ENCODE peak calls at places on chromosomes 13 and 19, in five cellular contexts. R is osteoblast, S is pancreas, Z is right lobe of liver, Y is H1. A is an unnamed sample.

GRCh38 chr13:64471916-64472315 is 2758.2 kb downstream of the PCDH9 start:
- DNase-seq in Y (no peak), R (no peak), Z (no peak), S (no peak), A (peak)

GRCh38 chr13:48542581-48543341 is 9.9 kb upstream of the RCBTB2 start:
- DNase-seq in Z (peak), R (no peak), Y (peak), S (peak), A (no peak)

GRCh38 chr19:54481326-54481930 is 8.3 kb upstream of the CDC42EP5 start:
- DNase-seq in Z (no peak), Y (peak), S (peak), R (peak), A (no peak)

GRCh38 chr19:42105358-42105757 is 26.9 kb downstream of the POU2F2 start:
- DNase-seq in Y (no peak), R (no peak), S (no peak), Z (no peak), A (no peak)

GRCh38 chr19:19613456-19613855 is 5.0 kb downstream of the PBX4 start:
- DNase-seq in S (no peak), R (peak), Z (no peak), Y (no peak), A (no peak)

GRCh38 chr13:29471551-29471950 is 123.9 kb downstream of the SLC7A1 start:
- DNase-seq in Y (no peak), Z (no peak), S (no peak), R (no peak), A (no peak)

GRCh38 chr13:47080616-47081015 is 183.8 kb upstream of the HTR2A start:
- DNase-seq in Y (no peak), R (no peak), Z (no peak), S (no peak), A (no peak)

GRCh38 chr19:29674374-29675119 is 9.3 kb downstream of the PLEKHF1 start:
- DNase-seq in S (no peak), Y (no peak), Z (no peak), R (peak), A (no peak)

GRCh38 chr13:40077396-40078027 is 422.1 kb downstream of the COG6 start:
- DNase-seq in Y (no peak), R (no peak), Z (no peak), S (no peak), A (no peak)

GRCh38 chr13:31023126-31023525 is 90.7 kb downstream of the TEX26 start:
- DNase-seq in Y (no peak), S (no peak), Z (no peak), R (peak), A (no peak)

GRCh38 chr13:46057251-46058015 is 4.9 kb upstream of the ZC3H13 start:
- DNase-seq in Z (no peak), R (peak), S (no peak), Y (no peak), A (no peak)

GRCh38 chr13:59790626-59791025 is 373.1 kb downstream of the DIAPH3 start:
- DNase-seq in R (peak), Z (no peak), Y (no peak), S (no peak), A (no peak)

GRCh38 chr19:9140159-9140874 is at the start of gene ZNF317:
- DNase-seq in S (peak), Y (peak), Z (peak), R (peak), A (peak)

GRCh38 chr19:19662866-19663291 is 597 bp downstream of the ATP13A1 start:
- DNase-seq in Z (no peak), S (no peak), Y (no peak), R (peak), A (no peak)

GRCh38 chr13:78020861-78021260 is 102.2 kb upstream of the EDNRB start:
- DNase-seq in Y (no peak), S (no peak), R (no peak), Z (peak), A (no peak)

GRCh38 chr13:102508411-102508810 is 88.4 kb upstream of the TPP2 start:
- DNase-seq in Y (no peak), Z (no peak), R (no peak), S (no peak), A (no peak)

GRCh38 chr19:13366529-13367143 is 139.6 kb downstream of the CACNA1A start:
- DNase-seq in S (no peak), R (peak), Z (no peak), Y (peak), A (no peak)

GRCh38 chr19:6116749-6117430 is 6.6 kb upstream of the RFX2 start:
- DNase-seq in S (no peak), Z (no peak), R (no peak), Y (no peak), A (no peak)

GRCh38 chr13:33497146-33497845 is 211.7 kb upstream of the STARD13 start:
- DNase-seq in Z (no peak), S (no peak), Y (no peak), R (peak), A (no peak)

GRCh38 chr13:44710576-44710975 is 134.4 kb upstream of the TSC22D1 start:
- DNase-seq in R (peak), Z (no peak), S (no peak), Y (no peak), A (no peak)

GRCh38 chr19:37370880-37371661 is at the start of gene ZNF527:
- DNase-seq in S (peak), Y (peak), R (peak), Z (peak), A (peak)

GRCh38 chr13:89708013-89708412 is 1639.5 kb upstream of the MIR17HG start:
- DNase-seq in Y (no peak), Z (no peak), S (no peak), R (no peak), A (no peak)

GRCh38 chr13:30623392-30623791 is 5.7 kb downstream of the USPL1 start:
- DNase-seq in S (no peak), Z (no peak), R (no peak), Y (no peak), A (no peak)

GRCh38 chr19:36577271-36577996 is 4.3 kb upstream of the ZNF529 start:
- DNase-seq in Y (no peak), Z (no peak), R (no peak), S (no peak), A (no peak)

GRCh38 chr19:38577826-38578225 is 39.9 kb downstream of the MAP4K1 start:
- DNase-seq in Y (no peak), S (no peak), R (no peak), Z (no peak), A (no peak)

GRCh38 chr19:4955274-4955673 is 13.6 kb upstream of the KDM4B start:
- DNase-seq in R (no peak), S (no peak), Y (no peak), Z (no peak), A (no peak)

GRCh38 chr13:45040626-45041025 is 51.3 kb downstream of the GPALPP1 start:
- DNase-seq in R (no peak), Z (no peak), Y (no peak), S (no peak), A (no peak)

GRCh38 chr13:106865706-106866288 is 297.9 kb upstream of the ARGLU1 start:
- DNase-seq in Y (no peak), R (no peak), S (no peak), Z (no peak), A (no peak)

GRCh38 chr19:2923510-2923909 is 21.3 kb downstream of the ZNF77 start:
- DNase-seq in Z (no peak), R (no peak), Y (no peak), S (peak), A (no peak)

GRCh38 chr13:73939071-73939380 is 195.2 kb downstream of the KLF12 start:
- DNase-seq in Y (no peak), Z (no peak), R (no peak), S (no peak), A (no peak)

GRCh38 chr13:73939603-73940002 is 194.6 kb downstream of the KLF12 start:
- DNase-seq in R (no peak), S (no peak), Z (no peak), Y (no peak), A (no peak)

GRCh38 chr13:73938375-73939070 is 195.7 kb downstream of the KLF12 start:
- DNase-seq in S (no peak), Y (no peak), Z (no peak), R (peak), A (no peak)

GRCh38 chr13:73936001-73936400 is 198.2 kb downstream of the KLF12 start:
- DNase-seq in Z (no peak), S (no peak), R (no peak), Y (no peak), A (no peak)

DNA sequence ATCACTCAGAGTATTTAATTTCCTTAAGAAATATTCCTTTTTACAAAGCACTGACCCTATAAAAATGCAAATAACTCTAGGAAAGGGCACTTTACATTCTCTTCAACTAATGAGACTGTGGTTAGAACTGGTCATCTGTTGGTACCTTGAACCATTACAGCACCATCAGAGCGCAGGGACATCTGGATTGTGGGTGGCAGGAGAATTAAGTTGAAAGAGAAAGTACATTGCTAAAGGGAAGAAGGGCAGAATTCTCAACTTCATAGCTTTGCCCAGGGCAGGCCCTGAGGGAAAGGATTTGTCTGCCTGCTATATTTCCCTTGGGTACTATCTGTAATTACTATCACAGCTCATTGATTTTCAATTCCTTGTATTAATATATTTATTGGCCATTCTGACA is 196.8 kb downstream of the KLF12 start:
- DNase-seq in Y (no peak), R (no peak), Z (no peak), S (no peak), A (no peak)
- TF ChIP-seq CTCF in Y (no peak), R (no peak), Z (no peak), S (no peak), A (no peak)

GRCh38 chr13:114025432-114026127 is 51.7 kb upstream of the C13orf46 start:
- DNase-seq in R (no peak), Y (no peak), S (no peak), Z (peak), A (no peak)
- TF ChIP-seq CTCF in R (no peak), Y (no peak), S (no peak), Z (no peak), A (no peak)

GRCh38 chr13:99935772-99936171 is 35.8 kb downstream of the ZIC5 start:
- DNase-seq in Y (peak), Z (no peak), R (no peak), S (no peak), A (no peak)
- TF ChIP-seq CTCF in Y (peak), Z (no peak), R (no peak), S (no peak), A (no peak)

GRCh38 chr19:44512326-44513298 is 12.3 kb upstream of the ZNF180 start:
- DNase-seq in Z (no peak), Y (peak), S (no peak), R (no peak), A (no peak)
- TF ChIP-seq CTCF in Z (peak), Y (peak), S (no peak), R (peak), A (peak)

DNA sequence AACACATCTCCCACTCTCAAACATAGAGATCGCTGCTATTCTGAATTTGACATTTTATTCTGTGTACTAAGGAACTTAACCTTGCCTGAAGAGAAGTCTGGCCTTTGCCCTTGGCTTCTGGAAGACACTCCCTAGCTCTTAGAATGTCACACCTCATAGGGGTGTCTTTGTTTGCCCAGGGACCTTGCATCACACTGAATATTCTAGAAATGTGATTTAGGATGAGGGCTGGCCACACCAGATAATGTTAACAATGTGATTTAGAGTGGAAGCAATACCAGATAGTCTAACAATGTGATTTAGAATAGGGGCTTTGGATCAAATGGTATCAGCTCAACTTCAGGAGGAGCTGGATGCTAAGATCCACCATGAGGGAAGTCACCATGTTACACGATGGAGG is 6.6 kb downstream of the SIGLECL1 start:
- DNase-seq in R (no peak), Z (no peak), Y (no peak), S (no peak), A (no peak)
- TF ChIP-seq CTCF in R (no peak), Z (no peak), Y (no peak), S (no peak), A (no peak)

GRCh38 chr13:75042809-75043208 is 439.2 kb downstream of the TBC1D4 start:
- DNase-seq in Z (no peak), R (no peak), Y (no peak), S (no peak), A (no peak)
- TF ChIP-seq CTCF in Z (no peak), R (no peak), Y (no peak), S (no peak), A (no peak)

GRCh38 chr19:1852294-1852646 is 4.0 kb upstream of the REXO1 start:
- DNase-seq in Y (no peak), R (no peak), S (no peak), Z (no peak), A (no peak)

GRCh38 chr19:1849999-1850398 is 1.7 kb upstream of the REXO1 start:
- DNase-seq in S (no peak), R (no peak), Y (no peak), Z (no peak), A (no peak)

GRCh38 chr19:1852729-1853128 is 4.4 kb upstream of the REXO1 start:
- DNase-seq in Y (no peak), S (peak), R (no peak), Z (peak), A (no peak)

GRCh38 chr19:1851581-1852293 is 3.5 kb upstream of the REXO1 start:
- DNase-seq in Z (peak), Y (no peak), S (no peak), R (no peak), A (no peak)

GRCh38 chr19:1850809-1851544 is 2.7 kb upstream of the REXO1 start:
- DNase-seq in R (no peak), Z (peak), Y (no peak), S (no peak), A (no peak)
- TF ChIP-seq CTCF in R (no peak), Z (peak), Y (peak), S (no peak), A (peak)